ENCODE peak calls at places on chromosomes 12 and 14, in seven cellular contexts. M is kidney epithelial cell, P is HCT116, B is PC-3, X is mucosa of descending colon, R is mammary epithelial cell, E is Caco-2. T is an unnamed sample.

GRCh38 chr12:93243689-93244513 is 133.8 kb upstream of the NUDT4 start:
- DNase-seq in M (peak), P (no peak), B (peak), X (no peak), R (peak), E (peak), T (peak)

GRCh38 chr14:79540394-79540793 is 670.9 kb downstream of the DIO2 start:
- DNase-seq in M (no peak), P (no peak), B (peak), X (no peak), R (no peak), E (peak), T (no peak)

GRCh38 chr12:6330192-6330591 is 11.7 kb downstream of the TNFRSF1A start:
- DNase-seq in M (no peak), P (no peak), B (no peak), X (no peak), R (no peak), E (no peak), T (no peak)

GRCh38 chr12:123532021-123532420 is 1.5 kb downstream of the RILPL1 start:
- DNase-seq in M (no peak), P (no peak), B (no peak), X (no peak), R (peak), E (no peak), T (no peak)

GRCh38 chr12:42103155-42103554 is 41.5 kb downstream of the GXYLT1 start:
- DNase-seq in M (no peak), P (no peak), B (no peak), X (no peak), R (no peak), E (no peak), T (no peak)

GRCh38 chr12:115108129-115109100 is 424.4 kb upstream of the TBX3 start:
- DNase-seq in M (no peak), P (no peak), B (no peak), X (no peak), R (no peak), E (no peak), T (no peak)

GRCh38 chr12:119372540-119372939 is 38.0 kb downstream of the CCDC60 start:
- DNase-seq in M (no peak), P (no peak), B (no peak), X (no peak), R (no peak), E (peak), T (no peak)

GRCh38 chr12:31896514-31897039 is 62.6 kb upstream of the RESF1 start:
- DNase-seq in M (no peak), P (no peak), B (no peak), X (no peak), R (peak), E (no peak), T (peak)

GRCh38 chr14:47277703-47278102 is 397.7 kb downstream of the MDGA2 start:
- DNase-seq in M (no peak), P (no peak), B (no peak), X (no peak), R (no peak), E (no peak), T (no peak)

GRCh38 chr14:100417466-100417865 is 94.3 kb downstream of the SLC25A47 start:
- DNase-seq in M (peak), P (peak), B (peak), X (peak), R (peak), E (peak), T (peak)

GRCh38 chr12:54014315-54015209 is 5.8 kb downstream of the HOXC8 start:
- DNase-seq in M (no peak), P (no peak), B (no peak), X (no peak), R (no peak), E (no peak), T (no peak)
- TF ChIP-seq CTCF in M (no peak), P (no peak), B (no peak), X (no peak), R (no peak), E (no peak), T (no peak)

GRCh38 chr12:94753071-94753779 is 102.9 kb upstream of the TMCC3 start:
- DNase-seq in M (no peak), P (no peak), B (no peak), X (no peak), R (peak), E (no peak), T (peak)
- TF ChIP-seq CTCF in M (no peak), P (no peak), B (peak), X (no peak), R (peak), E (no peak), T (no peak)

DNA sequence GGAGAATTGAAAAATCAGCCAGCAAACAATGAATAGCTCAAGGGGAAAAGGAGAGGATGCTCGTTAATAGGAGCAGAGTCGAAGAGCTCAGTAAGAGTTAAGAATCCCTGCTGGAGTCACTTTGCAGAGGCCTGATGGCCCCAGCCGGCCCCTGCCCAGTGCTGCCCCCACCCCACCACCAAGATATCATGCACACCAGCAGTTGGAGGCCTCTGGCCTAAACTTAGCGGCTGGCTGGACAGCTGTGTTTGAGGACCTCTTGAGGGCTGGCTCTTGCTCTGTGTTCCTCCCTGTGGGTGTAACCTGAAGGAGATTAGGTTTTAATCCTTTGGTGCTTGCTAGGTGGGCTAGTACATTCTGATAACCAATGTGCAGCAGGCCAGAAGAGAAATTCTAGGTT is 142.0 kb downstream of the PLXNC1 start:
- DNase-seq in M (no peak), P (no peak), B (no peak), X (no peak), R (no peak), E (no peak), T (no peak)
- TF ChIP-seq CTCF in M (no peak), P (no peak), B (no peak), X (no peak), R (no peak), E (no peak), T (no peak)

DNA sequence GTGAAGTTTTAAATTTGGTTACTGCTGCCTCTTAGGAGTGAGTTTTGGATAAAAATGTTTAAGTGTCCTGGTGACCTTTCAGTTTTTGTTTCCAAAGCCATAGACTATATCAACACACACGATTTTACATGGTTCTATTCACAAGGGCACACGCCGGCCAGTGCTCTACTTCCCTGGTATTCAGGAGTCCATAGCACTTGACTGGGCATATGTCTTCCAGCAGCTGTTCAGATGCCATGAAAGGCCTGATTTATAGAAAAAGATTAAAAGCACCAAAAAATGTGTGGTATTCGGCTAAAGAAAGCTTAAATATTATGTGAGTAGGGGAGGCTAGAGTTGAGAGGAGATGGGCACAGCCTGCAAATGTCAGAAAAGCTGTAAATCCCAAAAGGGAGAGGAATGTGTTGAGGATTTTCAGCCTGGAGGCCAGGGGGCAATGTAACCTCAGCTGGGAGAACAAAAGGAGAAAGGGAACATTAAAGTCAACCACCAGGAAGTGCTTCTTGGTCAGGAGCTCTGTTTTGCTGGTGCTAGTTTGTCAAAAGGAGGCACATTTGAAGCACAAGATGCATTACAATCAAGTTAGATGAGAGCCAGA is 478.4 kb downstream of the RAD51B start:
- DNase-seq in M (no peak), P (no peak), B (peak), X (no peak), R (no peak), E (peak), T (peak)
- TF ChIP-seq CTCF in M (peak), P (peak), B (peak), X (no peak), R (peak), E (no peak), T (no peak)

GRCh38 chr14:34365309-34365915 is 96.6 kb downstream of the SPTSSA start:
- DNase-seq in M (no peak), P (no peak), B (peak), X (no peak), R (no peak), E (no peak), T (no peak)
- TF ChIP-seq CTCF in M (no peak), P (peak), B (peak), X (no peak), R (no peak), E (no peak), T (no peak)

DNA sequence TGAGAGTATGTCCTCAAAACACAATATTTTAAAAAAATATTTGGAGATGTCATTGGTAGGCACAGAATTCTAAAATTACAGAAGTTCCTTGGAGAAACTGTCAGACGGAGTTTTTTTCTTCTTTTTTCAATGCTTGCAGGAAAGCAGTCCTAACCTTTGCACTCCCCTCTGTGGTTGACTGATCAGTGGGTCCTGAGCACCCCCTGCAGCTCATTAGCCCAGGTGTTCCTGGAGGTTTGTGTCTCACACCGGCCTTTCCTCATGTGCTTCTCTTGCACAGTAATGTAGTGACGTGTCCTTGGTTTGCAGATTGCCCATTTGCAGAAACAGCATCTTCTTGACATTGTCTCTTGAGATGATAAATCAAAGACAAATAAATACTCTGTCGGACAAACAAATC is 513.0 kb downstream of the TMEM121 start:
- DNase-seq in M (no peak), P (peak), B (peak), X (peak), R (no peak), E (peak), T (peak)
- TF ChIP-seq CTCF in M (no peak), P (peak), B (peak), X (no peak), R (no peak), E (peak), T (no peak)

DNA sequence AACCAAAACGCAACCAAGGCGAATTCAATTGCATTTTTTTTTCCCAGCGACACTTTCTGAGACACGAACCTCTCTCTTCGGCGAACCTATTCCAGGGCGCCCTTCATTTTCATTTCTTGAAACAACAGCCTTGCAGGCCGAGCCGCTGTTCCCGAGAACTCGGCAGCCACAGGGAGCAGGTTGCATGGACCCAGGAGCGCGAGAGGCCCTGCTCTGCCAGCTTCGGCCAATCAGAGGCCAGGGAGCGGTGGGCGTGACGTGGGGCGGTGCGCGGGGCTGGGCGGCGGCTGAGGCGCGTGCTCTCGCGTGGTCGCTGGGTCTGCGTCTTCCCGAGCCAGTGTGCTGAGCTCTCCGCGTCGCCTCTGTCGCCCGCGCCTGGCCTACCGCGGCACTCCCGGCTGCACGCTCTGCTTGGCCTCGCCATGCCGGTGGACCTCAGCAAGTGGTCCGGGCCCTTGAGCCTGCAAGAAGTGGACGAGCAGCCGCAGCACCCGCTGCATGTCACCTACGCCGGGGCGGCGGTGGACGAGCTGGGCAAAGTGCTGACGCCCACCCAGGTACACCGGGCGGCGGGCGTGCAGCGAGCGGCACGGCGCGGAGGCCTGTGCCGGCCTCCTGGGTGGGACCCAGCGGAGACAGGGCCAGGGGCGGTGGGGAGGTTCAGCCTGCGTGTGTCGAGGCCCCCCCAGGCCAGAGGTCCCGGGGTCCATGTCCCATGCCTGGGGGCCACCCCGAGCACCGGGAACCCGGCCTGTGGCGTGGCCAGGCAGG is at the start of gene PEBP1:
- DNase-seq in M (peak), P (peak), B (peak), X (peak), R (peak), E (peak), T (peak)
- TF ChIP-seq CTCF in M (no peak), P (no peak), B (no peak), X (no peak), R (no peak), E (no peak), T (no peak)

GRCh38 chr14:44803239-44803905 is 158.4 kb downstream of the KLHL28 start:
- DNase-seq in M (no peak), P (peak), B (peak), X (no peak), R (peak), E (peak), T (peak)
- TF ChIP-seq CTCF in M (peak), P (no peak), B (peak), X (no peak), R (peak), E (peak), T (peak)

GRCh38 chr14:36829547-36829946 is 167.9 kb downstream of the PAX9 start:
- DNase-seq in M (no peak), P (no peak), B (no peak), X (no peak), R (no peak), E (no peak), T (no peak)
- TF ChIP-seq CTCF in M (no peak), P (no peak), B (no peak), X (no peak), R (no peak), E (no peak), T (no peak)